ENCODE peak calls at places on chromosomes 11 and 22, in seven cellular contexts. H is nephron progenitor cell, I is T-helper 2 cell, P is germinal center, Q is neural crest cell, W is GM03348, G is sciatic nerve. S is an unnamed sample.

GRCh38 chr11:71936825-71937224 is 8.0 kb downstream of the RNF121 start:
- DNase-seq in P (no peak), G (no peak), I (no peak), W (no peak), H (no peak), Q (no peak), S (no peak)

GRCh38 chr11:14358729-14359439 is at the start of gene RRAS2:
- DNase-seq in I (peak), G (peak), Q (peak), H (peak), W (peak), P (peak), S (no peak)

GRCh38 chr11:104967493-104968364 is 645 bp downstream of the CASP4 start:
- DNase-seq in I (peak), W (peak), Q (no peak), G (no peak), H (no peak), P (no peak), S (no peak)

GRCh38 chr11:129928923-129929692 is 33.7 kb upstream of the NFRKB start:
- DNase-seq in W (no peak), I (no peak), Q (no peak), H (no peak), G (no peak), P (no peak), S (no peak)

GRCh38 chr11:10543782-10544181 is 2.8 kb upstream of the RNF141 start:
- DNase-seq in Q (no peak), H (no peak), W (no peak), G (no peak), I (no peak), P (no peak), S (no peak)

GRCh38 chr11:69380451-69380901 is 86.5 kb downstream of the MYEOV start:
- DNase-seq in Q (no peak), G (peak), W (no peak), I (no peak), P (no peak), H (no peak), S (no peak)

GRCh38 chr11:8192016-8192895 is 23.4 kb upstream of the RIC3 start:
- DNase-seq in Q (peak), P (peak), G (peak), W (peak), H (peak), I (no peak), S (peak)

GRCh38 chr11:46272816-46273427 is 4.5 kb upstream of the CREB3L1 start:
- DNase-seq in G (peak), W (peak), Q (no peak), H (no peak), P (no peak), I (no peak), S (peak)

GRCh38 chr22:23913306-23913660 is 19.1 kb downstream of the MIF start:
- DNase-seq in P (no peak), W (no peak), G (no peak), H (no peak), I (no peak), Q (no peak), S (no peak)

GRCh38 chr11:47889714-47890441 is 41.7 kb upstream of the NUP160 start:
- DNase-seq in P (no peak), I (no peak), G (no peak), Q (no peak), W (no peak), H (no peak), S (no peak)

GRCh38 chr22:21606775-21607174 is 23.0 kb downstream of the YDJC start:
- DNase-seq in W (no peak), P (no peak), H (no peak), G (no peak), Q (no peak), I (no peak), S (no peak)

GRCh38 chr11:121544956-121545355 is 92.2 kb upstream of the SORL1-AS1 start:
- DNase-seq in I (peak), W (no peak), Q (no peak), H (no peak), G (no peak), P (no peak), S (no peak)

GRCh38 chr11:47946682-47947575 is 33.4 kb upstream of the PTPRJ start:
- DNase-seq in I (no peak), P (no peak), G (peak), Q (no peak), W (peak), H (no peak), S (peak)

GRCh38 chr11:7982582-7983119 is 4.5 kb upstream of the EIF3F start:
- DNase-seq in H (no peak), I (no peak), G (no peak), Q (no peak), P (no peak), W (no peak), S (no peak)